ENCODE peak calls at places on chromosomes 2 and 18, in four cellular contexts. R, H, P and Q are unnamed samples.
A peak's percentile ranks its signal among the peaks of the same experiment; 100 is the strongest.

GRCh38 chr2:64426191-64426952 is 27.6 kb upstream of the LGALSL start:
- DNase-seq in R (peak; percentile 16), H (no peak), P (peak; percentile 87), Q (peak; percentile 61)

GRCh38 chr18:7177131-7177744 is 53.7 kb upstream of the LRRC30 start:
- DNase-seq in R (peak; percentile 85), H (no peak), P (peak; percentile 78), Q (peak; percentile 60)

GRCh38 chr2:239883326-239884050 is 141.7 kb downstream of the NDUFA10 start:
- DNase-seq in R (no peak), H (peak; percentile 6), P (no peak), Q (no peak)

GRCh38 chr2:85133751-85134254 is 611 bp downstream of the TCF7L1 start:
- DNase-seq in R (peak; percentile 46), H (no peak), P (peak; percentile 69), Q (peak; percentile 66)

GRCh38 chr2:3605013-3605961 is 10.4 kb downstream of the COLEC11 start:
- DNase-seq in R (no peak), H (no peak), P (peak; percentile 25), Q (no peak)

GRCh38 chr2:172878260-172878659 is 142.6 kb downstream of the RAPGEF4 start:
- DNase-seq in R (peak; percentile 69), H (no peak), P (no peak), Q (no peak)

GRCh38 chr2:54551123-54551756 is 95.1 kb downstream of the SPTBN1 start:
- DNase-seq in R (no peak), H (peak; percentile 63), P (peak; percentile 36), Q (no peak)

GRCh38 chr2:199457147-199458016 is at the start of gene SATB2:
- DNase-seq in R (peak; percentile 78), H (peak; percentile 72), P (peak; percentile 62), Q (peak; percentile 71)

GRCh38 chr18:70332694-70333093 is 43.8 kb downstream of the SOCS6 start:
- DNase-seq in R (peak; percentile 57), H (no peak), P (peak; percentile 73), Q (peak; percentile 25)

GRCh38 chr18:46677609-46678470 is 20.8 kb upstream of the LOXHD1 start:
- DNase-seq in R (no peak), H (no peak), P (no peak), Q (peak; percentile 27)

GRCh38 chr2:27966466-27966865 is 75.9 kb downstream of the BABAM2 start:
- DNase-seq in R (peak; percentile 15), H (no peak), P (no peak), Q (no peak)

GRCh38 chr2:79099140-79099686 is 11.4 kb upstream of the REG1B start:
- DNase-seq in R (no peak), H (no peak), P (no peak), Q (no peak)

GRCh38 chr2:182068811-182069210 is 83.2 kb downstream of the PPP1R1C start:
- DNase-seq in R (no peak), H (no peak), P (peak; percentile 47), Q (peak; percentile 47)

GRCh38 chr2:59789523-59789922 is 763.9 kb downstream of the BCL11A start:
- DNase-seq in R (no peak), H (no peak), P (no peak), Q (no peak)

GRCh38 chr18:39558658-39559057 is 1993.1 kb upstream of the CELF4 start:
- DNase-seq in R (peak; percentile 4), H (no peak), P (no peak), Q (no peak)

GRCh38 chr2:23487735-23488492 is 102.9 kb downstream of the KLHL29 start:
- DNase-seq in R (peak; percentile 83), H (no peak), P (peak; percentile 65), Q (peak; percentile 96)

GRCh38 chr2:237195396-237196119 is 109.9 kb downstream of the COPS8 start:
- DNase-seq in R (no peak), H (no peak), P (peak; percentile 23), Q (peak; percentile 84)

GRCh38 chr2:74576830-74577229 is 22.3 kb downstream of the DOK1 start:
- DNase-seq in R (peak; percentile 90), H (no peak), P (peak; percentile 41), Q (peak; percentile 23)

GRCh38 chr2:237864940-237865622 is 5.7 kb downstream of the RAMP1 start:
- DNase-seq in R (peak; percentile 70), H (no peak), P (peak; percentile 21), Q (no peak)

GRCh38 chr2:172296267-172297046 is 130.9 kb upstream of the ITGA6 start:
- DNase-seq in R (no peak), H (no peak), P (no peak), Q (no peak)

GRCh38 chr18:61581578-61582204 is 248.5 kb downstream of the CDH20 start:
- DNase-seq in R (peak; percentile 47), H (peak; percentile 93), P (peak; percentile 72), Q (peak; percentile 67)

GRCh38 chr2:100192825-100193224 is 50.4 kb upstream of the AFF3 start:
- DNase-seq in R (no peak), H (no peak), P (no peak), Q (no peak)

GRCh38 chr2:136116111-136116812 is 1.7 kb downstream of the CXCR4 start:
- DNase-seq in R (no peak), H (no peak), P (peak; percentile 43), Q (no peak)

GRCh38 chr2:42976400-42976799 is 184.0 kb upstream of the HAAO start:
- DNase-seq in R (no peak), H (no peak), P (no peak), Q (no peak)

GRCh38 chr2:60355849-60356261 is 197.6 kb downstream of the BCL11A start:
- DNase-seq in R (no peak), H (no peak), P (no peak), Q (no peak)

GRCh38 chr18:55452123-55452611 is 135.8 kb downstream of the TCF4 start:
- DNase-seq in R (no peak), H (no peak), P (no peak), Q (no peak)

GRCh38 chr18:61850756-61851155 is 42.1 kb downstream of the RNF152 start:
- DNase-seq in R (no peak), H (no peak), P (no peak), Q (no peak)

GRCh38 chr2:42021490-42021889 is 26.3 kb upstream of the PKDCC start:
- DNase-seq in R (peak; percentile 77), H (no peak), P (no peak), Q (peak; percentile 71)

GRCh38 chr2:63871864-63872263 is 30.2 kb downstream of the UGP2 start:
- DNase-seq in R (peak; percentile 23), H (no peak), P (no peak), Q (no peak)

GRCh38 chr2:238160206-238161129 is 1.7 kb downstream of the ERFE start:
- DNase-seq in R (peak; percentile 59), H (peak; percentile 77), P (no peak), Q (peak; percentile 55)

GRCh38 chr2:20484810-20485611 is 38.1 kb downstream of the RHOB start:
- DNase-seq in R (no peak), H (no peak), P (no peak), Q (no peak)

DNA sequence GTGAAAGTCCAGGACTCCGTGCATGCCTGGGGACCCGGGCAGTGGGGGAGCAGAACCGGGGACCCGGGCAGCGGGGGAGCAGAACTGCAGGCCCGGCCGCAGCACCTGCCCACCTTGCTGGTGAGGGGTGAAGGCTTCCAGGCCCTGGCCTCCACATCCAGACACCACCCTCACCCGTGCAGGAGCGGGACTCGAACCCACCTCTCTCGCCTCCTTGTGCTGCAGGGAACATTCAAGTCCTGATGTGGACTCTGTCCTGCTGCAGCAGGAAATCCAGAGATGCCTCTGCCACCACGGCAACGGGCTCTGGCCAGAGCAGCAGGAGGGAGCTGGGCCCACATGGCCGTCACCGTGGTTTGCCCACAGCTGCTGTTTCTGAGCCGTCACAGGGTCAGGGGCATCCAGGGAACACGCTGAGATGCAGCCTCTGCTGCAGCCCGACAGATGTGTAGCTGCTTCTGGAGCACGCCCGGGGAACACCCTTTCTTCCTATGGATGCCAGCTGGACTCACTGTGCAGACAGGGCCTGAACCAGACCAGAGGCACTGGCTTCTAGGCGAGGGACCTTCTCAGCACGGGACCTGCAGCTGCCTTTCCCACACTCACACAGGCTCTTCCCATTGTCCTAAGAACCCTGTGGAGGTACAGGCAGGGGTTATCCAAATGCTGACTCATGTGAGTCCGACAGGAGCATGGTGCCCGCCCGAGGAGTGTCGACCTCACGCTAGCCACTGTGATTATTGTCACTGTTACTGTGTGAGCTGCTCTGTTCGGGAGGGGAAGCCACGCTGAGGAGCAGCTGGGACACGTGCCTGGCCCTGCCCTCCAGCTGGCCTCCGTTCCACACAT is 89.2 kb upstream of the CTDP1 start:
- DNase-seq in R (no peak), H (no peak), P (no peak), Q (no peak)
- H3K23ac ChIP-seq in R (no peak overlapping the region), H (no peak overlapping the region), P (no peak overlapping the region), Q (no peak overlapping the region)

GRCh38 chr2:226791487-226792081 is 8.0 kb downstream of the IRS1 start:
- DNase-seq in R (peak; percentile 75), H (peak; percentile 94), P (peak; percentile 83), Q (peak; percentile 85)
- H2AFZ ChIP-seq in R (peak overlapping the region; percentile 85), H (no peak overlapping the region), P (peak overlapping the region; percentile 62), Q (no peak overlapping the region)

DNA sequence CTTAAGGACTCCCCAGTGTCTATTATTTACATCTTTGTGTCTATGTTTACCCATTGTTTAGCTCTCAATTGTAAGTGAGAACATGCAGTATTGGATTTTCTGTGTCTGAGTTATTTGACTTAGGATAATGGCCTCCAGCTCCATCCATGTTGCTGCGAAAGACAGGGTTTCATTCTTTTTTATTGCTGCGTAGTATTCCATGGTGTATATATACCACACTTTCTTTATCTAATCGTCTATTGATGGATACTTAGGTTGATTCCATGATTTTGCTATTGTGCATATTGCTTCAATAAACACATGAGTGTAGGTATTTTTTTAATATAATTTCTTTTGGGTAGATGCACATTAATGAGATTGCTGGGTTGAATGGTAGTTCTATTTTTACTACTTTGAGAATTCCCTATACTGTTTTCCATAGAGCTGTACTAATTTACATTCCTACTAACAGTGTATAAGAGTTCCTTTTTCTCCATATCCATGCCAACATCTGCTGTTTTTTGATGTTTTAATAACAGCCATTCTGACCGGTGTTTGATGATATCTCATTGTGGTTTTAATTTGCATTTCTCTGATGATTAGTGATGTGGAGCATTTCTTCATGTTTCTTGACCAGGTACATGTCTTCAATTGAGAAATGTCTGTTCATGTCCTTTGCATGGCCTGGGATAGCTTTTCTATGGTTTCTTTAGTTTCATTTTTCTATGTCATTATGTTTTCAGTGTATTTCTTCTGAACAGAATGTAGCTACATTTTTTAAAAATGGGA is 21.8 kb downstream of the MTCL1 start:
- DNase-seq in R (no peak), H (no peak), P (no peak), Q (no peak)
- H3K4me2 ChIP-seq in R (peak overlapping the region; percentile 38), H (no peak overlapping the region), P (no peak overlapping the region), Q (no peak overlapping the region)

DNA sequence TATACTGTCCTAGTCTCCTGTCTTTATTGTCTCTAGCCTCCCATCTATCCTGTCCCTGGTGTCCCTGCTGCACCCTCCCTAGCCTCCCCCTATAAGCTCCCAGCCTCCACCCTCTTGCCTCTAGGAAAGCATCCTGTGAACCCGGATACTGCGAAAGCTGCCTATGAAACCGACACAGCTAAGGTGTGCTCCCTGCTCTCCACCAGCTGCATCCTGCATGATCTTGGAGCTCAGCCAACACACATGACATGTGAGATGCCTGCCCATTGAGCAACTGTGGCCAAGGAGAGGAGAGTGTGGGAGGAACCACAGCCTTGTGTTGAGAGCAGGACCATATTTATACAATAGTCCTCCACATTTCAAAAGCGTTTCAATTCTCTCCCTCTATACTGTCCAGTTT is 187.1 kb downstream of the ZBTB7C start:
- DNase-seq in R (no peak), H (no peak), P (peak; percentile 25), Q (peak; percentile 9)
- H3K23ac ChIP-seq in R (no peak overlapping the region), H (no peak overlapping the region), P (no peak overlapping the region), Q (no peak overlapping the region)